ENCODE peak calls at places on chromosomes 16 and 17, in seven cellular contexts. One of them, this sample, is unnamed.

GRCh38 chr16:21722771-21723460 is 59.1 kb downstream of the OTOA start:
- DNase-seq in activated T-cell treated with anti-CD3 and anti-CD28 coated beads, Interleukin-2, amount 50 U/mL, for 72 hours: no peak
- DNase-seq in nephron progenitor cell: no peak
- DNase-seq in iris pigment epithelial cell: no peak
- DNase-seq in activated effector memory CD4-positive, alpha-beta T cell treated with Interleukin-2 at 50 U/mL for 16 hours: no peak
- DNase-seq in skeletal muscle cell: no peak
- DNase-seq in activated naive CD4-positive, alpha-beta T cell treated with Interleukin-2 at 50 U/mL for 16 hours: no peak
- DNase-seq in this sample: no peak

GRCh38 chr16:54175169-54175551 is 111.4 kb downstream of the IRX3 start:
- DNase-seq in activated T-cell treated with anti-CD3 and anti-CD28 coated beads, Interleukin-2, amount 50 U/mL, for 72 hours: no peak
- DNase-seq in iris pigment epithelial cell: no peak
- DNase-seq in activated effector memory CD4-positive, alpha-beta T cell treated with Interleukin-2 at 50 U/mL for 16 hours: no peak
- DNase-seq in activated naive CD4-positive, alpha-beta T cell treated with Interleukin-2 at 50 U/mL for 16 hours: no peak
- DNase-seq in nephron progenitor cell: no peak
- DNase-seq in skeletal muscle cell: no peak
- DNase-seq in this sample: no peak

GRCh38 chr17:9669551-9670008 is 24.3 kb downstream of the USP43 start:
- DNase-seq in activated T-cell treated with anti-CD3 and anti-CD28 coated beads, Interleukin-2, amount 50 U/mL, for 72 hours: no peak
- DNase-seq in skeletal muscle cell: no peak
- DNase-seq in activated naive CD4-positive, alpha-beta T cell treated with Interleukin-2 at 50 U/mL for 16 hours: no peak
- DNase-seq in iris pigment epithelial cell: no peak
- DNase-seq in activated effector memory CD4-positive, alpha-beta T cell treated with Interleukin-2 at 50 U/mL for 16 hours: no peak
- DNase-seq in nephron progenitor cell: no peak
- DNase-seq in this sample: no peak

GRCh38 chr16:2692948-2693651 is 10.8 kb downstream of the KCTD5 start:
- DNase-seq in nephron progenitor cell: peak
- DNase-seq in skeletal muscle cell: peak
- DNase-seq in activated effector memory CD4-positive, alpha-beta T cell treated with Interleukin-2 at 50 U/mL for 16 hours: no peak
- DNase-seq in activated naive CD4-positive, alpha-beta T cell treated with Interleukin-2 at 50 U/mL for 16 hours: no peak
- DNase-seq in activated T-cell treated with anti-CD3 and anti-CD28 coated beads, Interleukin-2, amount 50 U/mL, for 72 hours: no peak
- DNase-seq in iris pigment epithelial cell: peak
- DNase-seq in this sample: no peak

GRCh38 chr17:34852614-34853013 is 108.6 kb downstream of the CCT6B start:
- DNase-seq in iris pigment epithelial cell: no peak
- DNase-seq in skeletal muscle cell: no peak
- DNase-seq in activated naive CD4-positive, alpha-beta T cell treated with Interleukin-2 at 50 U/mL for 16 hours: no peak
- DNase-seq in nephron progenitor cell: no peak
- DNase-seq in activated effector memory CD4-positive, alpha-beta T cell treated with Interleukin-2 at 50 U/mL for 16 hours: no peak
- DNase-seq in activated T-cell treated with anti-CD3 and anti-CD28 coated beads, Interleukin-2, amount 50 U/mL, for 72 hours: no peak
- DNase-seq in this sample: no peak

GRCh38 chr17:68686108-68686988 is 85.2 kb upstream of the FAM20A start:
- DNase-seq in nephron progenitor cell: no peak
- DNase-seq in activated effector memory CD4-positive, alpha-beta T cell treated with Interleukin-2 at 50 U/mL for 16 hours: no peak
- DNase-seq in activated naive CD4-positive, alpha-beta T cell treated with Interleukin-2 at 50 U/mL for 16 hours: no peak
- DNase-seq in iris pigment epithelial cell: no peak
- DNase-seq in activated T-cell treated with anti-CD3 and anti-CD28 coated beads, Interleukin-2, amount 50 U/mL, for 72 hours: no peak
- DNase-seq in skeletal muscle cell: no peak
- DNase-seq in this sample: no peak

GRCh38 chr17:44543213-44543904 is 13.9 kb upstream of the FZD2 start:
- DNase-seq in iris pigment epithelial cell: peak
- DNase-seq in nephron progenitor cell: peak
- DNase-seq in skeletal muscle cell: peak
- DNase-seq in activated T-cell treated with anti-CD3 and anti-CD28 coated beads, Interleukin-2, amount 50 U/mL, for 72 hours: no peak
- DNase-seq in activated effector memory CD4-positive, alpha-beta T cell treated with Interleukin-2 at 50 U/mL for 16 hours: no peak
- DNase-seq in activated naive CD4-positive, alpha-beta T cell treated with Interleukin-2 at 50 U/mL for 16 hours: no peak
- DNase-seq in this sample: no peak

GRCh38 chr17:70446446-70446845 is 277.1 kb downstream of the KCNJ2 start:
- DNase-seq in skeletal muscle cell: no peak
- DNase-seq in iris pigment epithelial cell: no peak
- DNase-seq in nephron progenitor cell: no peak
- DNase-seq in activated T-cell treated with anti-CD3 and anti-CD28 coated beads, Interleukin-2, amount 50 U/mL, for 72 hours: no peak
- DNase-seq in activated effector memory CD4-positive, alpha-beta T cell treated with Interleukin-2 at 50 U/mL for 16 hours: no peak
- DNase-seq in activated naive CD4-positive, alpha-beta T cell treated with Interleukin-2 at 50 U/mL for 16 hours: no peak
- DNase-seq in this sample: no peak

GRCh38 chr16:88595101-88595500 is 24.9 kb downstream of the ZC3H18 start:
- DNase-seq in skeletal muscle cell: no peak
- DNase-seq in nephron progenitor cell: no peak
- DNase-seq in activated effector memory CD4-positive, alpha-beta T cell treated with Interleukin-2 at 50 U/mL for 16 hours: no peak
- DNase-seq in activated naive CD4-positive, alpha-beta T cell treated with Interleukin-2 at 50 U/mL for 16 hours: no peak
- DNase-seq in activated T-cell treated with anti-CD3 and anti-CD28 coated beads, Interleukin-2, amount 50 U/mL, for 72 hours: no peak
- DNase-seq in iris pigment epithelial cell: no peak
- DNase-seq in this sample: no peak

GRCh38 chr16:70646260-70647241 is at the start of gene IL34:
- DNase-seq in skeletal muscle cell: peak
- DNase-seq in nephron progenitor cell: peak
- DNase-seq in iris pigment epithelial cell: no peak
- DNase-seq in activated T-cell treated with anti-CD3 and anti-CD28 coated beads, Interleukin-2, amount 50 U/mL, for 72 hours: no peak
- DNase-seq in activated effector memory CD4-positive, alpha-beta T cell treated with Interleukin-2 at 50 U/mL for 16 hours: no peak
- DNase-seq in activated naive CD4-positive, alpha-beta T cell treated with Interleukin-2 at 50 U/mL for 16 hours: no peak
- DNase-seq in this sample: no peak

GRCh38 chr17:81980122-81980521 is 2.7 kb downstream of the ASPSCR1 start:
- DNase-seq in activated effector memory CD4-positive, alpha-beta T cell treated with Interleukin-2 at 50 U/mL for 16 hours: no peak
- DNase-seq in skeletal muscle cell: no peak
- DNase-seq in activated T-cell treated with anti-CD3 and anti-CD28 coated beads, Interleukin-2, amount 50 U/mL, for 72 hours: no peak
- DNase-seq in activated naive CD4-positive, alpha-beta T cell treated with Interleukin-2 at 50 U/mL for 16 hours: no peak
- DNase-seq in nephron progenitor cell: no peak
- DNase-seq in iris pigment epithelial cell: no peak
- DNase-seq in this sample: peak

GRCh38 chr17:49455226-49455968 is 39.7 kb upstream of the NGFR start:
- DNase-seq in activated T-cell treated with anti-CD3 and anti-CD28 coated beads, Interleukin-2, amount 50 U/mL, for 72 hours: no peak
- DNase-seq in activated naive CD4-positive, alpha-beta T cell treated with Interleukin-2 at 50 U/mL for 16 hours: no peak
- DNase-seq in skeletal muscle cell: no peak
- DNase-seq in activated effector memory CD4-positive, alpha-beta T cell treated with Interleukin-2 at 50 U/mL for 16 hours: no peak
- DNase-seq in iris pigment epithelial cell: no peak
- DNase-seq in nephron progenitor cell: no peak
- DNase-seq in this sample: no peak

GRCh38 chr16:84643677-84644076 is 4.6 kb upstream of the KLHL36 start:
- DNase-seq in activated T-cell treated with anti-CD3 and anti-CD28 coated beads, Interleukin-2, amount 50 U/mL, for 72 hours: no peak
- DNase-seq in skeletal muscle cell: no peak
- DNase-seq in nephron progenitor cell: no peak
- DNase-seq in activated naive CD4-positive, alpha-beta T cell treated with Interleukin-2 at 50 U/mL for 16 hours: no peak
- DNase-seq in activated effector memory CD4-positive, alpha-beta T cell treated with Interleukin-2 at 50 U/mL for 16 hours: no peak
- DNase-seq in iris pigment epithelial cell: no peak
- DNase-seq in this sample: no peak

GRCh38 chr16:85601730-85602401 is 11.3 kb upstream of the GSE1 start:
- DNase-seq in nephron progenitor cell: peak
- DNase-seq in skeletal muscle cell: no peak
- DNase-seq in activated T-cell treated with anti-CD3 and anti-CD28 coated beads, Interleukin-2, amount 50 U/mL, for 72 hours: no peak
- DNase-seq in activated effector memory CD4-positive, alpha-beta T cell treated with Interleukin-2 at 50 U/mL for 16 hours: no peak
- DNase-seq in iris pigment epithelial cell: no peak
- DNase-seq in activated naive CD4-positive, alpha-beta T cell treated with Interleukin-2 at 50 U/mL for 16 hours: no peak
- DNase-seq in this sample: no peak

GRCh38 chr17:8326591-8327583 is 12.8 kb upstream of the ODF4 start:
- DNase-seq in activated naive CD4-positive, alpha-beta T cell treated with Interleukin-2 at 50 U/mL for 16 hours: peak
- DNase-seq in iris pigment epithelial cell: peak
- DNase-seq in skeletal muscle cell: no peak
- DNase-seq in activated T-cell treated with anti-CD3 and anti-CD28 coated beads, Interleukin-2, amount 50 U/mL, for 72 hours: peak
- DNase-seq in nephron progenitor cell: peak
- DNase-seq in activated effector memory CD4-positive, alpha-beta T cell treated with Interleukin-2 at 50 U/mL for 16 hours: peak
- DNase-seq in this sample: no peak

GRCh38 chr17:81037783-81038733 is 3.1 kb downstream of the BAIAP2 start:
- DNase-seq in activated naive CD4-positive, alpha-beta T cell treated with Interleukin-2 at 50 U/mL for 16 hours: no peak
- DNase-seq in activated effector memory CD4-positive, alpha-beta T cell treated with Interleukin-2 at 50 U/mL for 16 hours: no peak
- DNase-seq in activated T-cell treated with anti-CD3 and anti-CD28 coated beads, Interleukin-2, amount 50 U/mL, for 72 hours: no peak
- DNase-seq in nephron progenitor cell: no peak
- DNase-seq in iris pigment epithelial cell: no peak
- DNase-seq in skeletal muscle cell: no peak
- DNase-seq in this sample: no peak

GRCh38 chr16:20821682-20822081 is 15.4 kb downstream of the REXO5 start:
- DNase-seq in nephron progenitor cell: no peak
- DNase-seq in iris pigment epithelial cell: no peak
- DNase-seq in activated T-cell treated with anti-CD3 and anti-CD28 coated beads, Interleukin-2, amount 50 U/mL, for 72 hours: no peak
- DNase-seq in activated effector memory CD4-positive, alpha-beta T cell treated with Interleukin-2 at 50 U/mL for 16 hours: no peak
- DNase-seq in skeletal muscle cell: no peak
- DNase-seq in activated naive CD4-positive, alpha-beta T cell treated with Interleukin-2 at 50 U/mL for 16 hours: no peak
- DNase-seq in this sample: no peak

GRCh38 chr16:11626657-11627291 is 40.1 kb upstream of the LITAF start:
- DNase-seq in skeletal muscle cell: no peak
- DNase-seq in activated T-cell treated with anti-CD3 and anti-CD28 coated beads, Interleukin-2, amount 50 U/mL, for 72 hours: no peak
- DNase-seq in activated effector memory CD4-positive, alpha-beta T cell treated with Interleukin-2 at 50 U/mL for 16 hours: no peak
- DNase-seq in iris pigment epithelial cell: no peak
- DNase-seq in nephron progenitor cell: no peak
- DNase-seq in activated naive CD4-positive, alpha-beta T cell treated with Interleukin-2 at 50 U/mL for 16 hours: no peak
- DNase-seq in this sample: no peak

GRCh38 chr16:52912565-52913173 is 140.0 kb downstream of the CHD9NB start:
- DNase-seq in nephron progenitor cell: peak
- DNase-seq in activated T-cell treated with anti-CD3 and anti-CD28 coated beads, Interleukin-2, amount 50 U/mL, for 72 hours: peak
- DNase-seq in activated naive CD4-positive, alpha-beta T cell treated with Interleukin-2 at 50 U/mL for 16 hours: no peak
- DNase-seq in activated effector memory CD4-positive, alpha-beta T cell treated with Interleukin-2 at 50 U/mL for 16 hours: no peak
- DNase-seq in skeletal muscle cell: peak
- DNase-seq in iris pigment epithelial cell: peak
- DNase-seq in this sample: peak

GRCh38 chr17:2710075-2710803 is 1.3 kb downstream of the CLUH start:
- DNase-seq in activated naive CD4-positive, alpha-beta T cell treated with Interleukin-2 at 50 U/mL for 16 hours: no peak
- DNase-seq in nephron progenitor cell: no peak
- DNase-seq in activated T-cell treated with anti-CD3 and anti-CD28 coated beads, Interleukin-2, amount 50 U/mL, for 72 hours: no peak
- DNase-seq in iris pigment epithelial cell: no peak
- DNase-seq in skeletal muscle cell: no peak
- DNase-seq in activated effector memory CD4-positive, alpha-beta T cell treated with Interleukin-2 at 50 U/mL for 16 hours: no peak
- DNase-seq in this sample: peak

GRCh38 chr17:47224971-47225370 is 15.8 kb downstream of the MYL4 start:
- DNase-seq in activated effector memory CD4-positive, alpha-beta T cell treated with Interleukin-2 at 50 U/mL for 16 hours: no peak
- DNase-seq in activated T-cell treated with anti-CD3 and anti-CD28 coated beads, Interleukin-2, amount 50 U/mL, for 72 hours: no peak
- DNase-seq in activated naive CD4-positive, alpha-beta T cell treated with Interleukin-2 at 50 U/mL for 16 hours: no peak
- DNase-seq in skeletal muscle cell: no peak
- DNase-seq in iris pigment epithelial cell: peak
- DNase-seq in nephron progenitor cell: no peak
- DNase-seq in this sample: no peak

GRCh38 chr17:77513045-77513444 is 372.3 kb downstream of the SEC14L1 start:
- DNase-seq in activated effector memory CD4-positive, alpha-beta T cell treated with Interleukin-2 at 50 U/mL for 16 hours: no peak
- DNase-seq in activated naive CD4-positive, alpha-beta T cell treated with Interleukin-2 at 50 U/mL for 16 hours: no peak
- DNase-seq in nephron progenitor cell: no peak
- DNase-seq in skeletal muscle cell: no peak
- DNase-seq in activated T-cell treated with anti-CD3 and anti-CD28 coated beads, Interleukin-2, amount 50 U/mL, for 72 hours: no peak
- DNase-seq in iris pigment epithelial cell: no peak
- DNase-seq in this sample: no peak

GRCh38 chr17:44362479-44362963 is 1.1 kb downstream of the FAM171A2 start:
- DNase-seq in iris pigment epithelial cell: no peak
- DNase-seq in activated naive CD4-positive, alpha-beta T cell treated with Interleukin-2 at 50 U/mL for 16 hours: no peak
- DNase-seq in activated effector memory CD4-positive, alpha-beta T cell treated with Interleukin-2 at 50 U/mL for 16 hours: no peak
- DNase-seq in skeletal muscle cell: no peak
- DNase-seq in activated T-cell treated with anti-CD3 and anti-CD28 coated beads, Interleukin-2, amount 50 U/mL, for 72 hours: no peak
- DNase-seq in nephron progenitor cell: no peak
- DNase-seq in this sample: no peak

GRCh38 chr16:64545769-64546168 is 576.1 kb downstream of the CDH11 start:
- DNase-seq in iris pigment epithelial cell: peak
- DNase-seq in activated effector memory CD4-positive, alpha-beta T cell treated with Interleukin-2 at 50 U/mL for 16 hours: no peak
- DNase-seq in skeletal muscle cell: no peak
- DNase-seq in activated naive CD4-positive, alpha-beta T cell treated with Interleukin-2 at 50 U/mL for 16 hours: no peak
- DNase-seq in nephron progenitor cell: no peak
- DNase-seq in activated T-cell treated with anti-CD3 and anti-CD28 coated beads, Interleukin-2, amount 50 U/mL, for 72 hours: no peak
- DNase-seq in this sample: no peak